ENCODE peak calls at places on chromosomes 4 and X, in six cellular contexts. A, E, L, C, H and G are unnamed samples.
A peak's percentile ranks its signal among the peaks of the same experiment; 100 is the strongest.

GRCh38 chrX:130330146-130330545 is 9.6 kb upstream of the SLC25A14 start:
- DNase-seq in H (no peak), E (no peak), C (no peak), A (no peak), L (no peak), G (no peak)

GRCh38 chrX:106300239-106300638 is 132.1 kb downstream of the PWWP3B start:
- DNase-seq in A (no peak), H (no peak), L (no peak), C (no peak), E (no peak), G (no peak)

GRCh38 chr4:7648813-7649395 is 214.2 kb upstream of the PSAPL1 start:
- DNase-seq in H (no peak), C (no peak), E (no peak), A (no peak), L (no peak), G (no peak)

GRCh38 chr4:141346144-141346543 is 125.4 kb downstream of the ZNF330 start:
- DNase-seq in A (no peak), H (peak; percentile 73), C (peak; percentile 49), L (peak; percentile 57), E (peak; percentile 81), G (peak; percentile 11)

GRCh38 chr4:19659131-19659530 is 592.6 kb upstream of the SLIT2 start:
- DNase-seq in H (no peak), L (no peak), C (peak; percentile 26), E (no peak), A (no peak), G (no peak)

GRCh38 chrX:56728752-56729151 is 291 bp upstream of the NBDY start:
- DNase-seq in L (peak; percentile 5), C (peak; percentile 21), A (no peak), H (peak; percentile 50), E (peak; percentile 26), G (no peak)

GRCh38 chr4:47530801-47531200 is 45.7 kb downstream of the ATP10D start:
- DNase-seq in H (peak; percentile 18), E (no peak), C (no peak), A (no peak), L (no peak), G (no peak)

GRCh38 chr4:38046735-38047487 is 86.7 kb downstream of the PTTG2 start:
- DNase-seq in H (no peak), L (no peak), C (peak; percentile 78), E (peak; percentile 51), A (no peak), G (peak; percentile 30)

GRCh38 chr4:15781427-15782095 is 3.4 kb downstream of the CD38 start:
- DNase-seq in H (no peak), A (no peak), L (no peak), E (no peak), C (no peak), G (no peak)

GRCh38 chrX:109943740-109944092 is 59.2 kb upstream of the TMEM164 start:
- DNase-seq in H (no peak), E (no peak), A (no peak), C (no peak), L (no peak), G (no peak)

GRCh38 chrX:6446588-6446987 is 88.3 kb downstream of the VCX3A start:
- DNase-seq in E (no peak), C (no peak), A (no peak), H (no peak), L (no peak), G (no peak)

GRCh38 chr4:186144180-186144579 is 39.7 kb downstream of the FAM149A start:
- DNase-seq in H (peak; percentile 11), E (peak; percentile 48), C (peak; percentile 34), A (peak; percentile 40), L (peak; percentile 40), G (peak; percentile 44)

GRCh38 chrX:133159205-133159604 is 58.9 kb downstream of the TFDP3 start:
- DNase-seq in H (no peak), A (no peak), L (no peak), C (no peak), E (no peak), G (no peak)

GRCh38 chrX:114134465-114134864 is 449.4 kb upstream of the HTR2C start:
- DNase-seq in C (no peak), A (no peak), E (no peak), L (no peak), H (no peak), G (no peak)

GRCh38 chr4:40289366-40290188 is 45.6 kb upstream of the CHRNA9 start:
- DNase-seq in E (no peak), H (no peak), C (no peak), L (no peak), A (no peak), G (no peak)

GRCh38 chr4:40283413-40283812 is 51.7 kb upstream of the CHRNA9 start:
- DNase-seq in C (no peak), L (no peak), H (no peak), E (no peak), A (no peak), G (no peak)

GRCh38 chr4:40283968-40284367 is 51.2 kb upstream of the CHRNA9 start:
- DNase-seq in C (no peak), E (no peak), L (no peak), H (no peak), A (no peak), G (peak; percentile 12)

GRCh38 chr4:40292313-40292759 is 42.8 kb upstream of the CHRNA9 start:
- DNase-seq in A (no peak), E (peak; percentile 41), H (peak; percentile 15), L (no peak), C (no peak), G (peak; percentile 19)

GRCh38 chr4:40288547-40288946 is 46.6 kb upstream of the CHRNA9 start:
- DNase-seq in L (no peak), C (no peak), E (no peak), H (no peak), A (no peak), G (no peak)
- H3K4me1 ChIP-seq in L (no peaks in the 10 kb centered on the region), C (no peaks in the 10 kb centered on the region), E (no peaks in the 10 kb centered on the region), H (no peaks in the 10 kb centered on the region), A (no peaks in the 10 kb centered on the region), G (peaks cover 6% of the 10 kb centered on the region)

GRCh38 chr4:3233391-3234071 is 15.4 kb upstream of the MSANTD1 start:
- DNase-seq in H (no peak), A (no peak), L (no peak), C (no peak), E (peak; percentile 24), G (no peak)
- H3K36me3 ChIP-seq in H (peaks cover 58% of the 10 kb centered on the region), A (no peaks in the 10 kb centered on the region), L (peaks cover 57% of the 10 kb centered on the region), C (peaks cover 46% of the 10 kb centered on the region), E (peaks cover 28% of the 10 kb centered on the region), G (peaks cover 5% of the 10 kb centered on the region)

DNA sequence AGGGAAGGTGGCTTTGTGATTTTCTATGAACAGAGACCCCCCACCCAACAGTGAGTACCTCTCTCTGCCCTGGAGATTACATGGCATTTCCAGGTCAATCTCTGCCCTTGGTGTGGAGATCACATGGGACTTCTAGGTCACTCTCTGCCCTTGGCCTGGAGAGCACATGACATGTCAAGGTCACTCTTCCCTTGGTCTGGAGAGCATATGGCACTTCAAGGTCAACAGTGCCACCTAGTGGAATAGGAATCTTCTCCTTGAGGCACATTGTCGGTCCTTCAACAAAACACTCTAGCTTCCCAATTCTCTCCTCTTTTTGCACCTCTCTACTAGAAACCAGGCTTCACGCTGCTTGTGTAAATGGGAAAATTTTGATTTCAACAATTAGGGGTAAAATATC is 66.2 kb upstream of the TACR3 start:
- DNase-seq in C (peak; percentile 11), E (peak; percentile 0), L (no peak), A (no peak), H (peak; percentile 40), G (peak; percentile 36)
- TF ChIP-seq CTCF in C (peak; percentile 53), E (peak; percentile 7), L (no peak), A (no peak), H (peak; percentile 44), G (peak; percentile 59)

GRCh38 chr4:10462876-10463275 is 5.7 kb upstream of the ZNF518B start:
- DNase-seq in C (no peak), L (no peak), H (no peak), A (no peak), E (no peak), G (no peak)
- H3K4me1 ChIP-seq in C (peaks cover 7% of the 10 kb centered on the region), L (peaks cover 6% of the 10 kb centered on the region), H (peaks cover 9% of the 10 kb centered on the region), A (no peaks in the 10 kb centered on the region), E (no peaks in the 10 kb centered on the region), G (no peaks in the 10 kb centered on the region)